ENCODE peak calls at places on chromosome 20, in nine cellular contexts. One of them, this sample, is unnamed.

GRCh38 chr20:56316051-56316450 is 42.7 kb upstream of the FAM210B start:
- DNase-seq in GM23248: no peak
- DNase-seq in SK-N-MC: no peak
- DNase-seq in brain microvascular endothelial cell: no peak
- DNase-seq in upper lobe of left lung: no peak
- DNase-seq in HepG2: no peak
- DNase-seq in A673: no peak
- DNase-seq in body of pancreas: no peak
- DNase-seq in AG04450: no peak
- DNase-seq in this sample: no peak

GRCh38 chr20:51560042-51560441 is 17.5 kb upstream of the NFATC2 start:
- DNase-seq in SK-N-MC: no peak
- DNase-seq in brain microvascular endothelial cell: no peak
- DNase-seq in HepG2: no peak
- DNase-seq in upper lobe of left lung: no peak
- DNase-seq in A673: no peak
- DNase-seq in GM23248: no peak
- DNase-seq in AG04450: no peak
- DNase-seq in body of pancreas: no peak
- DNase-seq in this sample: no peak

GRCh38 chr20:23049933-23050838 is 714 bp upstream of the THBD start:
- DNase-seq in body of pancreas: peak
- DNase-seq in upper lobe of left lung: peak
- DNase-seq in AG04450: no peak
- DNase-seq in HepG2: no peak
- DNase-seq in A673: no peak
- DNase-seq in GM23248: peak
- DNase-seq in brain microvascular endothelial cell: peak
- DNase-seq in SK-N-MC: no peak
- DNase-seq in this sample: no peak

GRCh38 chr20:48378976-48379670 is 448.7 kb downstream of the PREX1 start:
- DNase-seq in HepG2: no peak
- DNase-seq in upper lobe of left lung: no peak
- DNase-seq in A673: no peak
- DNase-seq in AG04450: no peak
- DNase-seq in body of pancreas: no peak
- DNase-seq in SK-N-MC: no peak
- DNase-seq in brain microvascular endothelial cell: no peak
- DNase-seq in GM23248: no peak
- DNase-seq in this sample: no peak

GRCh38 chr20:34994509-34995131 is 39.0 kb downstream of the MYH7B start:
- DNase-seq in upper lobe of left lung: no peak
- DNase-seq in SK-N-MC: no peak
- DNase-seq in body of pancreas: no peak
- DNase-seq in brain microvascular endothelial cell: no peak
- DNase-seq in AG04450: no peak
- DNase-seq in HepG2: peak
- DNase-seq in A673: no peak
- DNase-seq in GM23248: no peak
- DNase-seq in this sample: no peak

GRCh38 chr20:49510562-49511117 is 28.2 kb upstream of the KCNB1 start:
- DNase-seq in A673: no peak
- DNase-seq in SK-N-MC: no peak
- DNase-seq in HepG2: no peak
- DNase-seq in upper lobe of left lung: peak
- DNase-seq in brain microvascular endothelial cell: peak
- DNase-seq in body of pancreas: peak
- DNase-seq in GM23248: peak
- DNase-seq in AG04450: peak
- DNase-seq in this sample: peak

GRCh38 chr20:2932497-2932896 is 59.2 kb downstream of the PTPRA start:
- DNase-seq in brain microvascular endothelial cell: no peak
- DNase-seq in upper lobe of left lung: no peak
- DNase-seq in GM23248: no peak
- DNase-seq in AG04450: no peak
- DNase-seq in HepG2: no peak
- DNase-seq in body of pancreas: no peak
- DNase-seq in A673: no peak
- DNase-seq in SK-N-MC: no peak
- DNase-seq in this sample: no peak

GRCh38 chr20:56781108-56781739 is 152.1 kb downstream of the TFAP2C start:
- DNase-seq in body of pancreas: no peak
- DNase-seq in upper lobe of left lung: peak
- DNase-seq in SK-N-MC: no peak
- DNase-seq in A673: no peak
- DNase-seq in HepG2: no peak
- DNase-seq in AG04450: no peak
- DNase-seq in brain microvascular endothelial cell: no peak
- DNase-seq in GM23248: peak
- DNase-seq in this sample: peak

GRCh38 chr20:6863355-6863754 is 95.9 kb downstream of the BMP2 start:
- DNase-seq in HepG2: no peak
- DNase-seq in SK-N-MC: no peak
- DNase-seq in AG04450: no peak
- DNase-seq in GM23248: no peak
- DNase-seq in upper lobe of left lung: no peak
- DNase-seq in A673: no peak
- DNase-seq in body of pancreas: no peak
- DNase-seq in brain microvascular endothelial cell: no peak
- DNase-seq in this sample: no peak

GRCh38 chr20:51172558-51173428 is 149.9 kb upstream of the KCNG1 start:
- DNase-seq in AG04450: no peak
- DNase-seq in body of pancreas: no peak
- DNase-seq in GM23248: no peak
- DNase-seq in upper lobe of left lung: no peak
- DNase-seq in A673: peak
- DNase-seq in SK-N-MC: no peak
- DNase-seq in HepG2: no peak
- DNase-seq in brain microvascular endothelial cell: no peak
- DNase-seq in this sample: no peak

DNA sequence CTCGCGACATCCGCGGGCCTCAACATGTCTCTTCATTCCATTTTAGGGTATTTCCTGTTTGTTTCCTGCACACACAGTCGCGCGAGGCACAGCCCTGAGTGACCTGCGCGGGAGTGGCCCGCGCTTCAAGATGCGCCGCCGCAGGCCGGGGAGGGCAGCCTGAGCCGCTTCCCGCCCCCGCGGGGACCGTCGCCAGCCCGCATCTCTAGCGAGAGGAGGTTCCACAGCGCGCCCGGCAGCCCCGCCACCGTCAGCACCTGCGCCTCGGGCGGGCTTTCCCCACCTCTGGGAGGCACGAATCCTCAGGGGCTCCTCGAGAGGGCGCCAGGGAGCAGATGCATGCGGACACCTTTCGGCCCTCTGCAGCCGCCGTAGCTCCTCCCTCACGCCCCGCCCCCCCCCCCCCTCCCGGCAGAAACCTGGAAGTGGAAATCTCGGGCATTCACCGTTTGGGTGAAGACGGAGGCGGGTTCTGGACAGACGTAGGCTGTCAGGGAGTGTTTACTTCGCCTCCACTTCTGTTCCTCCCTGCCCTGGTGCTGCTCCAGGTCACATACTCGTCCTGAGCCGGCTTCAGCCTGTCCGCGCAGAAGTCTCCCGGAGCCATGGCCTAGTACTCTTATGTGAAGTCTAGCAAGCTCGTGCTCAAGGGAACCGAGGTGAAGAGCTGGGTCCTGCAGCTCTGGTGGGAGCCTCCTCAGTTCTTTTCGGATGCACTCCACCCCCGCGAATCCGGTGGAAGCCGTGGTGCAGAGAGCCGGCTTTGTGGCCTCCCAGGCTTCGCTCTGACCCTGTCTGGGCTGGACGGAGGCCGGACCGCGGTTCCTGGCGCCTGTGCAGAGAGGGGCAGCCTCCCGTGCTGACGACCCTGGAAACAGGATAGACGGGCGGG is 880.5 kb upstream of the DEFB115 start:
- DNase-seq in AG04450: peak
- DNase-seq in SK-N-MC: no peak
- DNase-seq in upper lobe of left lung: peak
- DNase-seq in brain microvascular endothelial cell: peak
- DNase-seq in body of pancreas: peak
- DNase-seq in GM23248: peak
- DNase-seq in A673: peak
- DNase-seq in HepG2: peak
- DNase-seq in this sample: peak
- H3K4me3 ChIP-seq in AG04450: peak
- H3K4me3 ChIP-seq in SK-N-MC: peak
- H3K4me3 ChIP-seq in upper lobe of left lung: peak
- H3K4me3 ChIP-seq in brain microvascular endothelial cell: peak
- H3K4me3 ChIP-seq in body of pancreas: peak
- H3K4me3 ChIP-seq in GM23248: peak
- H3K4me3 ChIP-seq in A673: peak
- H3K4me3 ChIP-seq in HepG2: peak
- H3K4me3 ChIP-seq in this sample: peak

DNA sequence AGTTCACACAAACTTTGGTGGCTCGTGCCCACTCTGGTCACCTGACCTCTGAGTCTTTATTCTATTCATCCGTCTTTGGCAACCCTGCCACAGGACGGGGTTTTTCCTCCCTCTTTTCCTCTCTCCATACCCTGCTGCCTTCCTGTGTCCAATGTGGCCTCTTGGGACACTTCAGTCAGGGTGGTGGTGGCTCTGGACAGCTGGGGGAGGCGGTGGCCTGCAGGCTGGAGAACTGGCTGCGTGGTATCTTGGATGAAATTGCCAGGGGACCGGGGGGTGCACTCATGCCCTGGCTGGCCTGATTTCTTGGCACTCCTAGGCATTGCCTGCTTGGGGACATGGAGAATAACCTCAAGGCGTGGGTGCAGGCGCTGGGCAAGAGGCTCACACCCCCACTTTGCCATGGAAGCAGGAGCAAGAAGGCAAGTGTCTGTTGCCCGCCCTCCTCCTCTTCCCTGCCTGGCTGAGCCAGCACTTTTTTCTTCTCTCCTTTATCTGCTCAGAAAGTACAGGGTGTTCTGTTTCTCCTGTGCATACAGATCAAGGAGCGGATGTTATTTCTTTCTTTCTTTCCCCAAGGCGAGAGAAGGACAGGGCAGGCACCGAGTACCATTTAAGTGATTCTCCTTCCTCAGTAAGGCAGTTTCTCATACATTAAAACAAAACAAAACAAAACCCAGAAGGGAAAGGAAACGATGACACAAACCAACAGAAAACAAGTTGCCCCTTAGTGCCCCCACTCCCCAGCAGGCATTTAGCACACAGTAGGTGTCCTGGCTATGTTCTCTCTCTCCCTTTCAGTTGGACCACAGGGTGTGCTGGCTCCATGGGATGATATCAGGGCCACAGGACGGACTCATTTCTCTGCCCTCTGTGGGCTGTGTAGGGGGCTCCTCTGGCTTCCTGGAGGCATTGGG is 155.5 kb upstream of the RNF24 start:
- DNase-seq in body of pancreas: no peak
- DNase-seq in upper lobe of left lung: no peak
- DNase-seq in SK-N-MC: no peak
- DNase-seq in A673: no peak
- DNase-seq in AG04450: no peak
- DNase-seq in brain microvascular endothelial cell: peak
- DNase-seq in GM23248: no peak
- DNase-seq in HepG2: no peak
- DNase-seq in this sample: no peak
- H3K4me3 ChIP-seq in body of pancreas: no peak
- H3K4me3 ChIP-seq in upper lobe of left lung: no peak
- H3K4me3 ChIP-seq in SK-N-MC: peak
- H3K4me3 ChIP-seq in A673: peak
- H3K4me3 ChIP-seq in AG04450: no peak
- H3K4me3 ChIP-seq in brain microvascular endothelial cell: peak
- H3K4me3 ChIP-seq in GM23248: peak
- H3K4me3 ChIP-seq in HepG2: peak
- H3K4me3 ChIP-seq in this sample: peak

GRCh38 chr20:43959920-43960227 is 45.2 kb downstream of the TOX2 start:
- DNase-seq in upper lobe of left lung: no peak
- DNase-seq in brain microvascular endothelial cell: no peak
- DNase-seq in GM23248: no peak
- DNase-seq in AG04450: no peak
- DNase-seq in SK-N-MC: no peak
- DNase-seq in HepG2: no peak
- DNase-seq in body of pancreas: no peak
- DNase-seq in A673: no peak
- DNase-seq in this sample: no peak
- H3K4me3 ChIP-seq in upper lobe of left lung: no peak
- H3K4me3 ChIP-seq in brain microvascular endothelial cell: no peak
- H3K4me3 ChIP-seq in GM23248: no peak
- H3K4me3 ChIP-seq in AG04450: no peak
- H3K4me3 ChIP-seq in SK-N-MC: no peak
- H3K4me3 ChIP-seq in HepG2: no peak
- H3K4me3 ChIP-seq in body of pancreas: no peak
- H3K4me3 ChIP-seq in A673: no peak
- H3K4me3 ChIP-seq in this sample: no peak

GRCh38 chr20:36093025-36093803 is 61.3 kb upstream of the EPB41L1 start:
- DNase-seq in GM23248: peak
- DNase-seq in upper lobe of left lung: peak
- DNase-seq in A673: peak
- DNase-seq in SK-N-MC: no peak
- DNase-seq in AG04450: no peak
- DNase-seq in HepG2: no peak
- DNase-seq in body of pancreas: peak
- DNase-seq in brain microvascular endothelial cell: peak
- DNase-seq in this sample: no peak

GRCh38 chr20:36093804-36094145 is 60.8 kb upstream of the EPB41L1 start:
- DNase-seq in body of pancreas: no peak
- DNase-seq in brain microvascular endothelial cell: no peak
- DNase-seq in HepG2: no peak
- DNase-seq in SK-N-MC: no peak
- DNase-seq in A673: no peak
- DNase-seq in upper lobe of left lung: no peak
- DNase-seq in AG04450: no peak
- DNase-seq in GM23248: no peak
- DNase-seq in this sample: no peak

GRCh38 chr20:36092424-36093024 is 62.0 kb upstream of the EPB41L1 start:
- DNase-seq in upper lobe of left lung: no peak
- DNase-seq in HepG2: no peak
- DNase-seq in brain microvascular endothelial cell: no peak
- DNase-seq in SK-N-MC: no peak
- DNase-seq in AG04450: no peak
- DNase-seq in A673: no peak
- DNase-seq in body of pancreas: peak
- DNase-seq in GM23248: peak
- DNase-seq in this sample: no peak

GRCh38 chr20:36096404-36096799 is 58.1 kb upstream of the EPB41L1 start:
- DNase-seq in SK-N-MC: no peak
- DNase-seq in brain microvascular endothelial cell: no peak
- DNase-seq in A673: no peak
- DNase-seq in HepG2: no peak
- DNase-seq in body of pancreas: no peak
- DNase-seq in GM23248: peak
- DNase-seq in AG04450: no peak
- DNase-seq in upper lobe of left lung: no peak
- DNase-seq in this sample: no peak

DNA sequence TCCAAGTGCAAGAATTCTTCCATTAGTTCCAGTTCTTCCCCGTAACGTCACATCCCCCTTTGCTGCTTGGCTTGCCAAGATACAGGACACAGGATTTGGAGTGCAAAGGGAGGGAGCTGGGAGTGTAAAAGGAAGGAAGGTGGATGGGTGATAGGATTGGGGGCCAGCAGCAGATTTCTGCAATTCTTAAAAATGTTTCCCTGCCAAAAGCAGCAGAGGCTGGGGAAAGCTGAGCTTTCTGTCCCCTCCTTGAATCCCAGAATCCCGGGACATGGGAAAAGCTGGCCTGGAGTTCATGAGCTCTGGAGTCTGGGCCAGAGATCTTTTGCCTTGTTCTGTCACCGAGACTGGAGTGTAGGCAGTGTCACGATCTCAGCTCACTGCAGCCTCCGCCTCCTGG is 60.0 kb upstream of the EPB41L1 start:
- DNase-seq in brain microvascular endothelial cell: no peak
- DNase-seq in GM23248: no peak
- DNase-seq in body of pancreas: peak
- DNase-seq in A673: no peak
- DNase-seq in upper lobe of left lung: no peak
- DNase-seq in AG04450: no peak
- DNase-seq in SK-N-MC: no peak
- DNase-seq in HepG2: no peak
- DNase-seq in this sample: no peak
- H3K4me3 ChIP-seq in brain microvascular endothelial cell: no peak
- H3K4me3 ChIP-seq in GM23248: peak
- H3K4me3 ChIP-seq in body of pancreas: no peak
- H3K4me3 ChIP-seq in A673: no peak
- H3K4me3 ChIP-seq in upper lobe of left lung: peak
- H3K4me3 ChIP-seq in AG04450: no peak
- H3K4me3 ChIP-seq in SK-N-MC: no peak
- H3K4me3 ChIP-seq in HepG2: no peak
- H3K4me3 ChIP-seq in this sample: no peak

This sample was measured in skeletal muscle cell.